ENCODE peak calls at places on chromosomes 13 and 19, in eight cellular contexts. One of them, this sample, is unnamed.

GRCh38 chr13:103101902-103102301 is 35.7 kb upstream of the SLC10A2 start:
- DNase-seq in RPMI7951: no peak
- DNase-seq in T1000: no peak
- DNase-seq in COR-L47: no peak
- DNase-seq in astrocyte of the cerebellum: no peak
- DNase-seq in stimulated activated CD8-positive, alpha-beta memory T cell treated with anti-CD3 and anti-CD28 coated beads, Interleukin-7, amount 100 ng/mL, for 48 hours: no peak
- DNase-seq in NCI-H1105: no peak
- DNase-seq in stimulated activated naive CD4-positive, alpha-beta T cell treated with Interleukin-2 at 50 U/mL for 16 hours: no peak
- DNase-seq in this sample: no peak

GRCh38 chr19:33235269-33235995 is 9.8 kb upstream of the SLC7A10 start:
- DNase-seq in RPMI7951: peak
- DNase-seq in T1000: peak
- DNase-seq in COR-L47: peak
- DNase-seq in astrocyte of the cerebellum: peak
- DNase-seq in stimulated activated CD8-positive, alpha-beta memory T cell treated with anti-CD3 and anti-CD28 coated beads, Interleukin-7, amount 100 ng/mL, for 48 hours: peak
- DNase-seq in NCI-H1105: peak
- DNase-seq in stimulated activated naive CD4-positive, alpha-beta T cell treated with Interleukin-2 at 50 U/mL for 16 hours: peak
- DNase-seq in this sample: peak

GRCh38 chr19:18972301-18972831 is 31.3 kb upstream of the HOMER3 start:
- DNase-seq in RPMI7951: peak
- DNase-seq in T1000: no peak
- DNase-seq in COR-L47: no peak
- DNase-seq in astrocyte of the cerebellum: no peak
- DNase-seq in stimulated activated CD8-positive, alpha-beta memory T cell treated with anti-CD3 and anti-CD28 coated beads, Interleukin-7, amount 100 ng/mL, for 48 hours: no peak
- DNase-seq in NCI-H1105: no peak
- DNase-seq in stimulated activated naive CD4-positive, alpha-beta T cell treated with Interleukin-2 at 50 U/mL for 16 hours: no peak
- DNase-seq in this sample: no peak

GRCh38 chr13:89458456-89458855 is 1787.3 kb downstream of the SLITRK5 start:
- DNase-seq in RPMI7951: no peak
- DNase-seq in T1000: no peak
- DNase-seq in COR-L47: no peak
- DNase-seq in astrocyte of the cerebellum: no peak
- DNase-seq in stimulated activated CD8-positive, alpha-beta memory T cell treated with anti-CD3 and anti-CD28 coated beads, Interleukin-7, amount 100 ng/mL, for 48 hours: no peak
- DNase-seq in NCI-H1105: no peak
- DNase-seq in stimulated activated naive CD4-positive, alpha-beta T cell treated with Interleukin-2 at 50 U/mL for 16 hours: no peak
- DNase-seq in this sample: no peak

GRCh38 chr13:36536546-36536945 is 104.3 kb downstream of the CCNA1 start:
- DNase-seq in RPMI7951: no peak
- DNase-seq in T1000: no peak
- DNase-seq in COR-L47: peak
- DNase-seq in astrocyte of the cerebellum: peak
- DNase-seq in stimulated activated CD8-positive, alpha-beta memory T cell treated with anti-CD3 and anti-CD28 coated beads, Interleukin-7, amount 100 ng/mL, for 48 hours: no peak
- DNase-seq in NCI-H1105: no peak
- DNase-seq in stimulated activated naive CD4-positive, alpha-beta T cell treated with Interleukin-2 at 50 U/mL for 16 hours: no peak
- DNase-seq in this sample: no peak

GRCh38 chr13:28357247-28357825 is 137.6 kb downstream of the FLT1 start:
- DNase-seq in RPMI7951: no peak
- DNase-seq in T1000: no peak
- DNase-seq in COR-L47: no peak
- DNase-seq in astrocyte of the cerebellum: no peak
- DNase-seq in stimulated activated CD8-positive, alpha-beta memory T cell treated with anti-CD3 and anti-CD28 coated beads, Interleukin-7, amount 100 ng/mL, for 48 hours: no peak
- DNase-seq in NCI-H1105: no peak
- DNase-seq in stimulated activated naive CD4-positive, alpha-beta T cell treated with Interleukin-2 at 50 U/mL for 16 hours: no peak
- DNase-seq in this sample: no peak

GRCh38 chr13:92842145-92842544 is 384.5 kb upstream of the GPC6 start:
- DNase-seq in RPMI7951: peak
- DNase-seq in T1000: peak
- DNase-seq in COR-L47: no peak
- DNase-seq in astrocyte of the cerebellum: peak
- DNase-seq in stimulated activated CD8-positive, alpha-beta memory T cell treated with anti-CD3 and anti-CD28 coated beads, Interleukin-7, amount 100 ng/mL, for 48 hours: no peak
- DNase-seq in NCI-H1105: no peak
- DNase-seq in stimulated activated naive CD4-positive, alpha-beta T cell treated with Interleukin-2 at 50 U/mL for 16 hours: no peak
- DNase-seq in this sample: no peak

GRCh38 chr13:30331331-30331771 is 24.0 kb upstream of the KATNAL1 start:
- DNase-seq in RPMI7951: peak
- DNase-seq in T1000: no peak
- DNase-seq in COR-L47: no peak
- DNase-seq in astrocyte of the cerebellum: no peak
- DNase-seq in stimulated activated CD8-positive, alpha-beta memory T cell treated with anti-CD3 and anti-CD28 coated beads, Interleukin-7, amount 100 ng/mL, for 48 hours: no peak
- DNase-seq in NCI-H1105: no peak
- DNase-seq in stimulated activated naive CD4-positive, alpha-beta T cell treated with Interleukin-2 at 50 U/mL for 16 hours: no peak
- DNase-seq in this sample: no peak

GRCh38 chr19:31135841-31136240 is 213.4 kb downstream of the TSHZ3 start:
- DNase-seq in RPMI7951: peak
- DNase-seq in T1000: no peak
- DNase-seq in COR-L47: no peak
- DNase-seq in astrocyte of the cerebellum: no peak
- DNase-seq in stimulated activated CD8-positive, alpha-beta memory T cell treated with anti-CD3 and anti-CD28 coated beads, Interleukin-7, amount 100 ng/mL, for 48 hours: no peak
- DNase-seq in NCI-H1105: no peak
- DNase-seq in stimulated activated naive CD4-positive, alpha-beta T cell treated with Interleukin-2 at 50 U/mL for 16 hours: no peak
- DNase-seq in this sample: no peak

GRCh38 chr13:51326782-51327181 is 12.7 kb upstream of the SERPINE3 start:
- DNase-seq in RPMI7951: no peak
- DNase-seq in T1000: no peak
- DNase-seq in COR-L47: no peak
- DNase-seq in astrocyte of the cerebellum: no peak
- DNase-seq in stimulated activated CD8-positive, alpha-beta memory T cell treated with anti-CD3 and anti-CD28 coated beads, Interleukin-7, amount 100 ng/mL, for 48 hours: no peak
- DNase-seq in NCI-H1105: no peak
- DNase-seq in stimulated activated naive CD4-positive, alpha-beta T cell treated with Interleukin-2 at 50 U/mL for 16 hours: no peak
- DNase-seq in this sample: no peak

GRCh38 chr13:56861472-56861871 is 279.2 kb upstream of the PRR20A start:
- DNase-seq in RPMI7951: no peak
- DNase-seq in T1000: no peak
- DNase-seq in COR-L47: no peak
- DNase-seq in astrocyte of the cerebellum: no peak
- DNase-seq in stimulated activated CD8-positive, alpha-beta memory T cell treated with anti-CD3 and anti-CD28 coated beads, Interleukin-7, amount 100 ng/mL, for 48 hours: no peak
- DNase-seq in NCI-H1105: no peak
- DNase-seq in stimulated activated naive CD4-positive, alpha-beta T cell treated with Interleukin-2 at 50 U/mL for 16 hours: no peak
- DNase-seq in this sample: no peak

GRCh38 chr19:58356236-58356970 is 3.1 kb upstream of the A1BG start:
- DNase-seq in RPMI7951: no peak
- DNase-seq in T1000: no peak
- DNase-seq in COR-L47: no peak
- DNase-seq in astrocyte of the cerebellum: no peak
- DNase-seq in stimulated activated CD8-positive, alpha-beta memory T cell treated with anti-CD3 and anti-CD28 coated beads, Interleukin-7, amount 100 ng/mL, for 48 hours: no peak
- DNase-seq in NCI-H1105: no peak
- DNase-seq in stimulated activated naive CD4-positive, alpha-beta T cell treated with Interleukin-2 at 50 U/mL for 16 hours: peak
- DNase-seq in this sample: no peak

GRCh38 chr19:29263305-29264080 is 50.5 kb upstream of the UQCRFS1 start:
- DNase-seq in RPMI7951: peak
- DNase-seq in T1000: no peak
- DNase-seq in COR-L47: no peak
- DNase-seq in astrocyte of the cerebellum: no peak
- DNase-seq in stimulated activated CD8-positive, alpha-beta memory T cell treated with anti-CD3 and anti-CD28 coated beads, Interleukin-7, amount 100 ng/mL, for 48 hours: peak
- DNase-seq in NCI-H1105: peak
- DNase-seq in stimulated activated naive CD4-positive, alpha-beta T cell treated with Interleukin-2 at 50 U/mL for 16 hours: peak
- DNase-seq in this sample: no peak

GRCh38 chr19:52034051-52034728 is 6.0 kb upstream of the ZNF614 start:
- DNase-seq in RPMI7951: peak
- DNase-seq in T1000: no peak
- DNase-seq in COR-L47: no peak
- DNase-seq in astrocyte of the cerebellum: no peak
- DNase-seq in stimulated activated CD8-positive, alpha-beta memory T cell treated with anti-CD3 and anti-CD28 coated beads, Interleukin-7, amount 100 ng/mL, for 48 hours: no peak
- DNase-seq in NCI-H1105: no peak
- DNase-seq in stimulated activated naive CD4-positive, alpha-beta T cell treated with Interleukin-2 at 50 U/mL for 16 hours: no peak
- DNase-seq in this sample: no peak

GRCh38 chr19:11832253-11832912 is 16.1 kb upstream of the ZNF439 start:
- DNase-seq in RPMI7951: no peak
- DNase-seq in T1000: no peak
- DNase-seq in COR-L47: no peak
- DNase-seq in astrocyte of the cerebellum: no peak
- DNase-seq in stimulated activated CD8-positive, alpha-beta memory T cell treated with anti-CD3 and anti-CD28 coated beads, Interleukin-7, amount 100 ng/mL, for 48 hours: no peak
- DNase-seq in NCI-H1105: no peak
- DNase-seq in stimulated activated naive CD4-positive, alpha-beta T cell treated with Interleukin-2 at 50 U/mL for 16 hours: no peak
- DNase-seq in this sample: no peak

GRCh38 chr19:50258918-50259372 is 55.5 kb downstream of the MYH14 start:
- DNase-seq in RPMI7951: no peak
- DNase-seq in T1000: no peak
- DNase-seq in COR-L47: no peak
- DNase-seq in astrocyte of the cerebellum: no peak
- DNase-seq in stimulated activated CD8-positive, alpha-beta memory T cell treated with anti-CD3 and anti-CD28 coated beads, Interleukin-7, amount 100 ng/mL, for 48 hours: no peak
- DNase-seq in NCI-H1105: no peak
- DNase-seq in stimulated activated naive CD4-positive, alpha-beta T cell treated with Interleukin-2 at 50 U/mL for 16 hours: no peak
- DNase-seq in this sample: no peak

This sample was measured in lung.